ENCODE peak calls at places on chromosomes 1 and 21, in four cellular contexts. One of them, this sample, is unnamed.

GRCh38 chr1:236686815-236687160 is 489 bp downstream of the ACTN2 start:
- DNase-seq in GM12878: no peak
- DNase-seq in K562: peak
- DNase-seq in HepG2: no peak
- DNase-seq in this sample: no peak

GRCh38 chr1:203631349-203631748 is 4.7 kb downstream of the ATP2B4 start:
- DNase-seq in GM12878: no peak
- DNase-seq in K562: no peak
- DNase-seq in HepG2: no peak
- DNase-seq in this sample: no peak

GRCh38 chr1:49052102-49052501 is 275.4 kb upstream of the BEND5 start:
- DNase-seq in GM12878: no peak
- DNase-seq in K562: no peak
- DNase-seq in HepG2: no peak
- DNase-seq in this sample: no peak

GRCh38 chr21:25997788-25998611 is 172.6 kb downstream of the APP start:
- DNase-seq in GM12878: no peak
- DNase-seq in K562: no peak
- DNase-seq in HepG2: peak
- DNase-seq in this sample: no peak

GRCh38 chr21:34085129-34085528 is 11.8 kb downstream of the MRPS6 start:
- DNase-seq in GM12878: no peak
- DNase-seq in K562: no peak
- DNase-seq in HepG2: no peak
- DNase-seq in this sample: no peak

GRCh38 chr1:156858959-156859522 is at the start of gene INSRR:
- DNase-seq in GM12878: no peak
- DNase-seq in K562: peak
- DNase-seq in HepG2: no peak
- DNase-seq in this sample: peak

GRCh38 chr1:21814241-21814918 is 2.3 kb downstream of the LDLRAD2 start:
- DNase-seq in GM12878: no peak
- DNase-seq in K562: no peak
- DNase-seq in HepG2: no peak
- DNase-seq in this sample: peak

GRCh38 chr1:78286686-78287085 is 204.1 kb upstream of the PTGFR start:
- DNase-seq in GM12878: no peak
- DNase-seq in K562: no peak
- DNase-seq in HepG2: no peak
- DNase-seq in this sample: no peak

GRCh38 chr1:198265073-198265661 is 108.4 kb downstream of the NEK7 start:
- DNase-seq in GM12878: no peak
- DNase-seq in K562: peak
- DNase-seq in HepG2: no peak
- DNase-seq in this sample: no peak

GRCh38 chr1:89877756-89878155 is 56.9 kb downstream of the LRRC8D start:
- DNase-seq in GM12878: no peak
- DNase-seq in K562: no peak
- DNase-seq in HepG2: no peak
- DNase-seq in this sample: no peak

GRCh38 chr1:231200417-231201031 is 38.7 kb downstream of the TRIM67 start:
- DNase-seq in GM12878: no peak
- DNase-seq in K562: peak
- DNase-seq in HepG2: no peak
- DNase-seq in this sample: no peak

GRCh38 chr1:86828024-86828423 is 85.9 kb downstream of the SELENOF start:
- DNase-seq in GM12878: no peak
- DNase-seq in K562: no peak
- DNase-seq in HepG2: no peak
- DNase-seq in this sample: no peak

GRCh38 chr1:92483442-92484170 is 3.1 kb downstream of the GFI1 start:
- DNase-seq in GM12878: no peak
- DNase-seq in K562: no peak
- DNase-seq in HepG2: no peak
- DNase-seq in this sample: no peak

GRCh38 chr21:16455526-16455925 is 725.7 kb downstream of the USP25 start:
- DNase-seq in GM12878: no peak
- DNase-seq in K562: no peak
- DNase-seq in HepG2: no peak
- DNase-seq in this sample: no peak

GRCh38 chr21:16454371-16454770 is 724.6 kb downstream of the USP25 start:
- DNase-seq in GM12878: no peak
- DNase-seq in K562: no peak
- DNase-seq in HepG2: no peak
- DNase-seq in this sample: no peak

GRCh38 chr21:16460936-16461335 is 731.2 kb downstream of the USP25 start:
- DNase-seq in GM12878: no peak
- DNase-seq in K562: no peak
- DNase-seq in HepG2: no peak
- DNase-seq in this sample: no peak

GRCh38 chr21:16457498-16457897 is 727.7 kb downstream of the USP25 start:
- DNase-seq in GM12878: no peak
- DNase-seq in K562: no peak
- DNase-seq in HepG2: no peak
- DNase-seq in this sample: no peak

DNA sequence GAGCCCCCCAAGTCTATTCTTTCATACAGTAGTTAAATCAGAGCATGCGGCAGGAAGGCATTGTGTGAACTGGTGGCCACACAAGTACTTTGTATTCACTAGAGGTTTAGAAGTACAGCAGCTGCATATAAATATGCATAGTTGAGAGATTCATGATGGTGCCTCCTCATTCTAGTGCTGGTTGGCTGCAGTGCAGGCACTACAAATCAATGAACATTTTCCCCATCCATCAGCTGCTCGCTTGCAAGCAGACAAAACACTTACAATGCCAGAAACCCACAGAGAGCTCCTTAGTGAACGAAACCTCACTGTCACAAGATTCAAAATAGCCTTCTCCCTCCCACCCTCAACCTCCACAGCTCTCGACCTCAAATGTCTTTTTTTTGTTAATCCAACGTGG is 726.2 kb downstream of the USP25 start:
- DNase-seq in GM12878: no peak
- DNase-seq in K562: no peak
- DNase-seq in HepG2: no peak
- DNase-seq in this sample: no peak
- TF ChIP-seq ATF2 in GM12878: no peak
- TF ChIP-seq ATF2 in K562: no peak
- TF ChIP-seq ATF2 in HepG2: no peak
- TF ChIP-seq ATF2 in this sample: no peak

DNA sequence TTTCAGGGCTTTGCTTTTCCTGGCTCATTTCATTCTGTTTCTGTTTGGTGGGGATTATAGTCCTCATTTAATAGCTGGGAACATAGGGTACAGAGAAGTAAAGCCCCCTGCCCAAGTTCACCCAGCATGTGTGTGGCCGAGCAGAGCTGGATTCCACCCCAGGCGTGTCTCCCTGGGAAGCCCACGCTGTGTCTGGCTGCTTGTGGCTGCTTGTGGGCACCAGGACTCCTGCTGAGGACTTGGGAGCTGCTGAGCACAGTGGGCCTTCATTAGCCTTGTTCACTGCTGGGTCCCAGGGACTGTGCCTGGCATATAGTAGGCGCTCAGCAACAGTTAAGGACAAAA is 396.9 kb downstream of the PTPRU start:
- DNase-seq in GM12878: no peak
- DNase-seq in K562: no peak
- DNase-seq in HepG2: no peak
- DNase-seq in this sample: no peak
- H2AFZ ChIP-seq in GM12878: no peak
- H2AFZ ChIP-seq in K562: no peak
- H2AFZ ChIP-seq in HepG2: no peak
- H2AFZ ChIP-seq in this sample: no peak

DNA sequence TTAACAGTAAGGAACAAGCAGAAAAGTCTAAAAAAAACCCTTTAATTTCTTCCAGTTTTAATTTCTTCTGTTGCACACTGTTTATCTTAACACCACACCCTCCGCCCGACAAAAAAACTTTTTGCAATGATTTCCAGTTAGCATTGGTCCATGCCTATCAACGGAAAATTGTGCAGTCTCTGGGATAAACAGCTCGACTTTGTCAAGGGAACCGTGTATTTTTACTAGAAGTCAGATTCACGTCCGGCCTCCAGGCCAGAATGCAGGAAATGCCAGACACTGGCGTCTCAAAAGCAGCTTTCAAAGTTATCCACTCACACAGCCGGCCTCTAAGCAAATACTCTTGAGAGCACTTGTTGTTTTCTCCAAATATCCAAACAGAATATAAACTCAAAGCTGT is 409 bp upstream of the NUP210L start:
- DNase-seq in GM12878: no peak
- DNase-seq in K562: no peak
- DNase-seq in HepG2: no peak
- DNase-seq in this sample: no peak
- TF ChIP-seq GABPA in GM12878: no peak
- TF ChIP-seq GABPA in K562: no peak
- TF ChIP-seq GABPA in HepG2: no peak
- TF ChIP-seq GABPA in this sample: no peak

GRCh38 chr1:228393811-228394570 is 12.6 kb downstream of the TRIM11 start:
- DNase-seq in GM12878: no peak
- DNase-seq in K562: no peak
- DNase-seq in HepG2: no peak
- DNase-seq in this sample: no peak
- TF ChIP-seq ATF2 in GM12878: no peak
- TF ChIP-seq ATF2 in K562: no peak
- TF ChIP-seq ATF2 in HepG2: no peak
- TF ChIP-seq ATF2 in this sample: no peak

GRCh38 chr1:219140308-219140877 is 33.3 kb upstream of the LYPLAL1 start:
- DNase-seq in GM12878: no peak
- DNase-seq in K562: no peak
- DNase-seq in HepG2: no peak
- DNase-seq in this sample: no peak
- H2AFZ ChIP-seq in GM12878: no peak
- H2AFZ ChIP-seq in K562: no peak
- H2AFZ ChIP-seq in HepG2: no peak
- H2AFZ ChIP-seq in this sample: no peak

DNA sequence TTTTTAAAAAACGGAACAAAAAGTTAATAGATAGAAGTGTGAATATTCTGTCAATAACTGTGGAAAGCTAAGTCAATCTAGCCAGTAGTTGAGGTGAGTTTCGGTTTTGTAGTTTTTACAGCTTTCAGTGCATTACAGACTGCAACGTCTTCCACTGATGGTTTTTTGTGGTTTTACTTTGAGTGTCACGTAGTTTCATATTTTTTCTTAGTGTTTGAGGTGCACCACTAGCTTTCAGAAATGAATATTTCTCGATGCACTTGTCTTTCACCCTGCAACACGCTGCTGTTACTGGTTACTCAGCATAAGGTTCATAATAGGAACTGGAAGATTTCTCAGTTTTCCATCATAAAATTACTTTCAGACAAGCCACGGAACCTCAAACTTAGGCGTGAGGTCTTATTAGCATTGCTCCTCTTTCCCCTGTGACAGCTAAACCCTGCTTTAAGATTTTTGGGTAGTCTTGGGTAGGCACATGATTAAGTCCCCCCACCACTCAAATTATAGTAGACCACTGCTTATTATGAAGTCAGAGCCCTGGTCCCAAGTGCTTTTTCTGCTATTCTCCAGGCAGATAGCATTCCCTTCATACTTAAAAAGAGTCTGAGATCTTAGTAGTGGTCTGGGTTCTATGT is 1412.7 kb downstream of the KCNT2 start:
- DNase-seq in GM12878: peak
- DNase-seq in K562: no peak
- DNase-seq in HepG2: no peak
- DNase-seq in this sample: no peak
- TF ChIP-seq GABPA in GM12878: peak
- TF ChIP-seq GABPA in K562: no peak
- TF ChIP-seq GABPA in HepG2: no peak
- TF ChIP-seq GABPA in this sample: no peak

DNA sequence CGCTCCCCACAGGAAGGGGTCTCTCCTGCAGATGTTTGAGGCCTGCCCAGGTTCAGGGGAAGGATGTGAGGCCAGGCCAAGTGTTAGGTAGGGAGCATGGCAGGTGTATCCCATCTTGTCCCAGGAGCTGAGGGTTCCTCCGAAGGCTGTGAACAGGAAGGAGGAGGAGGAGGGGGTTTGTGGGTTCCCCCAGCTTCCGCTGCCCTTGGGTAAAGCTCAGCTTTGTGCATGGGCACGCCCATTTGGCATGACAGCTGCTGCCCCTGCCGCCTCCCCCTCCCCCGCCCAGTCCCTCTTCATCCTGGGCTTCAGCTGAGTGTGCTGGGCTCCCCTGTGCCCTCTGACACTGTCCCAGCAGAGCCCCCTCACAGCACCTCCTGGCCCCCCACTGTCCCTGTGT is 25.5 kb downstream of the TNFRSF8 start:
- DNase-seq in GM12878: no peak
- DNase-seq in K562: no peak
- DNase-seq in HepG2: no peak
- DNase-seq in this sample: no peak
- TF ChIP-seq ATF2 in GM12878: no peak
- TF ChIP-seq ATF2 in K562: no peak
- TF ChIP-seq ATF2 in HepG2: no peak
- TF ChIP-seq ATF2 in this sample: no peak

GRCh38 chr1:69847670-69848069 is 279.9 kb downstream of the LRRC7 start:
- DNase-seq in GM12878: no peak
- DNase-seq in K562: no peak
- DNase-seq in HepG2: no peak
- DNase-seq in this sample: no peak

GRCh38 chr1:69845655-69846054 is 277.9 kb downstream of the LRRC7 start:
- DNase-seq in GM12878: no peak
- DNase-seq in K562: no peak
- DNase-seq in HepG2: no peak
- DNase-seq in this sample: no peak

DNA sequence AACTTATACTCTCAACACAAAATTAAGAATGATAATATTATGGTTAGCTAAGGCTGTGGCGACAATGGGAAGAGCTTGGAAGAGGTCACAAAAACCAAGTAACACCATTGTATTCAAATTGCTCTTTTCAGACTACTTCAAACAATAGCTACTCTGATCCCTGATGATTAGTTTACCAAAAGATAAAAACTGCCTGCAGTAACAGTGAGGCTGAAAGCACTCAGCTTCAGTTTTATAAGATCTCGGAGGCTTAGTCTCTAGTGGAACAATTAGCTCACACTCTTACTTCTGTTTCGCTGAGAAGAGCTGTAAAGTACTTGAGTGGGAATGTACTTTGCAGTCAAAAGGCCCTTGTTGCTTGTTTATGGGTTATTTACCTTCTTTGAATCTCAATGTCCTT is 278.5 kb downstream of the LRRC7 start:
- DNase-seq in GM12878: no peak
- DNase-seq in K562: no peak
- DNase-seq in HepG2: no peak
- DNase-seq in this sample: no peak
- H2AFZ ChIP-seq in GM12878: no peak
- H2AFZ ChIP-seq in K562: no peak
- H2AFZ ChIP-seq in HepG2: no peak
- H2AFZ ChIP-seq in this sample: peak